ENCODE peak calls at places on chromosome 19, in seven cellular contexts. K, T, P, L, J, N and H are unnamed samples.

GRCh38 chr19:2495130-2495641 is 19.3 kb downstream of the GADD45B start:
- DNase-seq in K (no peak), T (no peak), P (peak; percentile 59), L (no peak), J (peak; percentile 75), N (peak; percentile 61), H (no peak)

GRCh38 chr19:1865172-1866010 is 2.0 kb upstream of the KLF16 start:
- DNase-seq in K (no peak), T (no peak), P (no peak), L (no peak), J (no peak), N (no peak), H (no peak)

GRCh38 chr19:35379992-35380391 is 9.1 kb downstream of the GPR42 start:
- DNase-seq in K (no peak), T (no peak), P (no peak), L (no peak), J (no peak), N (no peak), H (no peak)

GRCh38 chr19:10587022-10587838 is at the start of gene AP1M2:
- DNase-seq in K (no peak), T (no peak), P (no peak), L (no peak), J (no peak), N (no peak), H (no peak)

GRCh38 chr19:13953021-13953531 is 767 bp downstream of the DCAF15 start:
- DNase-seq in K (no peak), T (no peak), P (no peak), L (no peak), J (peak; percentile 34), N (peak; percentile 46), H (no peak)

GRCh38 chr19:45527731-45528130 is 20.5 kb downstream of the VASP start:
- DNase-seq in K (no peak), T (no peak), P (no peak), L (no peak), J (no peak), N (no peak), H (no peak)

GRCh38 chr19:19628499-19629134 is 597 bp upstream of the LPAR2 start:
- DNase-seq in K (peak; percentile 6), T (peak; percentile 36), P (no peak), L (peak; percentile 66), J (no peak), N (peak; percentile 42), H (peak; percentile 19)

GRCh38 chr19:14530005-14530348 is 583 bp downstream of the TECR start:
- DNase-seq in K (no peak), T (no peak), P (no peak), L (no peak), J (no peak), N (no peak), H (no peak)

GRCh38 chr19:12788682-12789097 is 2.6 kb upstream of the JUNB start:
- DNase-seq in K (no peak), T (no peak), P (peak; percentile 79), L (no peak), J (peak; percentile 72), N (peak; percentile 66), H (no peak)